ENCODE peak calls at places on chromosome 14, in four cellular contexts. U, P, K and L are unnamed samples.

GRCh38 chr14:69948311-69948710 is 69.1 kb downstream of the SMOC1 start:
- DNase-seq in P (no peak), K (no peak), U (no peak), L (no peak)

GRCh38 chr14:71214241-71214640 is 307.0 kb downstream of the PCNX1 start:
- DNase-seq in U (no peak), K (no peak), P (no peak), L (no peak)

GRCh38 chr14:74763803-74764531 is 851 bp downstream of the YLPM1 start:
- DNase-seq in P (peak), K (no peak), U (no peak), L (peak)

GRCh38 chr14:22824711-22825359 is 4.9 kb upstream of the MRPL52 start:
- DNase-seq in U (no peak), P (no peak), K (no peak), L (no peak)

GRCh38 chr14:106586098-106586704 is 1059.8 kb downstream of the TMEM121 start:
- DNase-seq in U (no peak), K (no peak), P (peak), L (peak)

GRCh38 chr14:57493467-57494181 is at the start of gene CCDC198:
- DNase-seq in K (no peak), U (no peak), P (peak), L (no peak)

GRCh38 chr14:42884100-42884499 is 1277.4 kb downstream of the LRFN5 start:
- DNase-seq in P (no peak), K (no peak), U (no peak), L (no peak)

GRCh38 chr14:51564986-51565604 is 86.6 kb upstream of the FRMD6 start:
- DNase-seq in U (no peak), K (no peak), P (no peak), L (no peak)

GRCh38 chr14:85565862-85566296 is 35.9 kb downstream of the FLRT2 start:
- DNase-seq in P (peak), U (no peak), K (no peak), L (no peak)

GRCh38 chr14:32449640-32450039 is 120.5 kb downstream of the AKAP6 start:
- DNase-seq in U (no peak), K (no peak), P (no peak), L (no peak)

GRCh38 chr14:94890755-94891154 is 120.8 kb upstream of the GSC start:
- DNase-seq in K (no peak), U (no peak), P (no peak), L (no peak)
- TF ChIP-seq CTCF in K (no peak), U (no peak), P (no peak), L (no peak)

GRCh38 chr14:46490150-46490769 is 161.3 kb downstream of the RPL10L start:
- DNase-seq in U (no peak), K (no peak), P (no peak), L (no peak)
- TF ChIP-seq CTCF in U (no peak), K (no peak), P (no peak), L (no peak)

GRCh38 chr14:93136009-93136408 is 20.3 kb upstream of the ITPK1 start:
- DNase-seq in P (no peak), U (no peak), K (no peak), L (no peak)
- TF ChIP-seq CTCF in P (no peak), U (no peak), K (no peak), L (no peak)

GRCh38 chr14:33906968-33907367 is 43.9 kb downstream of the EGLN3 start:
- DNase-seq in P (no peak), U (no peak), K (no peak), L (no peak)

GRCh38 chr14:33909380-33910084 is 41.3 kb downstream of the EGLN3 start:
- DNase-seq in P (no peak), U (no peak), K (no peak), L (no peak)

GRCh38 chr14:33904609-33905008 is 46.3 kb downstream of the EGLN3 start:
- DNase-seq in U (no peak), P (no peak), K (no peak), L (no peak)

GRCh38 chr14:33911046-33911445 is 39.8 kb downstream of the EGLN3 start:
- DNase-seq in U (no peak), P (no peak), K (no peak), L (no peak)

GRCh38 chr14:33908540-33909223 is 42.2 kb downstream of the EGLN3 start:
- DNase-seq in U (no peak), K (no peak), P (no peak), L (no peak)
- TF ChIP-seq CTCF in U (no peak), K (no peak), P (no peak), L (no peak)

GRCh38 chr14:50186088-50186487 is 45.3 kb downstream of the SOS2 start:
- DNase-seq in K (no peak), U (no peak), P (no peak), L (no peak)
- TF ChIP-seq CTCF in K (no peak), U (no peak), P (no peak), L (no peak)